ENCODE peak calls at places on chromosomes 7 and 10, in eight cellular contexts. One of them, this sample, is unnamed. For H3K4me1, the result is how much of the 10 kb centered on the place peaks cover.

GRCh38 chr10:653991-654646 is 35.3 kb downstream of the DIP2C start:
- DNase-seq in A549: no peak
- DNase-seq in tibial artery: no peak
- DNase-seq in cardiac muscle cell: peak
- DNase-seq in GM23338: no peak
- DNase-seq in lower lobe of right lung: no peak
- DNase-seq in spleen: no peak
- DNase-seq in fibroblast of lung: peak
- DNase-seq in this sample: peak

GRCh38 chr7:80819503-80819902 is 99.3 kb downstream of the SEMA3C start:
- DNase-seq in GM23338: no peak
- DNase-seq in lower lobe of right lung: no peak
- DNase-seq in fibroblast of lung: no peak
- DNase-seq in A549: no peak
- DNase-seq in spleen: no peak
- DNase-seq in cardiac muscle cell: no peak
- DNase-seq in tibial artery: no peak
- DNase-seq in this sample: no peak

GRCh38 chr7:104979167-104979841 is 34.7 kb upstream of the KMT2E start:
- DNase-seq in spleen: no peak
- DNase-seq in fibroblast of lung: peak
- DNase-seq in lower lobe of right lung: no peak
- DNase-seq in GM23338: peak
- DNase-seq in tibial artery: peak
- DNase-seq in A549: no peak
- DNase-seq in cardiac muscle cell: peak
- DNase-seq in this sample: no peak

GRCh38 chr7:127486654-127487053 is 94.1 kb upstream of the ZNF800 start:
- DNase-seq in lower lobe of right lung: no peak
- DNase-seq in spleen: no peak
- DNase-seq in cardiac muscle cell: no peak
- DNase-seq in GM23338: peak
- DNase-seq in fibroblast of lung: no peak
- DNase-seq in tibial artery: no peak
- DNase-seq in A549: no peak
- DNase-seq in this sample: no peak

GRCh38 chr7:108598153-108598552 is 28.5 kb downstream of the DNAJB9 start:
- DNase-seq in A549: no peak
- DNase-seq in lower lobe of right lung: no peak
- DNase-seq in GM23338: peak
- DNase-seq in tibial artery: no peak
- DNase-seq in cardiac muscle cell: no peak
- DNase-seq in spleen: no peak
- DNase-seq in fibroblast of lung: no peak
- DNase-seq in this sample: no peak

GRCh38 chr7:98281757-98282652 is 519 bp downstream of the BRI3 start:
- DNase-seq in tibial artery: no peak
- DNase-seq in A549: no peak
- DNase-seq in cardiac muscle cell: no peak
- DNase-seq in lower lobe of right lung: peak
- DNase-seq in fibroblast of lung: no peak
- DNase-seq in spleen: peak
- DNase-seq in GM23338: peak
- DNase-seq in this sample: peak

GRCh38 chr7:139422126-139422525 is 61.3 kb downstream of the KLRG2 start:
- DNase-seq in A549: no peak
- DNase-seq in lower lobe of right lung: no peak
- DNase-seq in cardiac muscle cell: no peak
- DNase-seq in GM23338: no peak
- DNase-seq in fibroblast of lung: no peak
- DNase-seq in tibial artery: no peak
- DNase-seq in spleen: no peak
- DNase-seq in this sample: no peak

GRCh38 chr10:70940834-70941568 is 52.6 kb upstream of the PCBD1 start:
- DNase-seq in tibial artery: no peak
- DNase-seq in fibroblast of lung: peak
- DNase-seq in cardiac muscle cell: peak
- DNase-seq in GM23338: no peak
- DNase-seq in spleen: no peak
- DNase-seq in A549: no peak
- DNase-seq in lower lobe of right lung: no peak
- DNase-seq in this sample: peak

GRCh38 chr10:68501691-68502090 is 25.6 kb downstream of the SLC25A16 start:
- DNase-seq in lower lobe of right lung: no peak
- DNase-seq in A549: no peak
- DNase-seq in spleen: no peak
- DNase-seq in GM23338: no peak
- DNase-seq in tibial artery: no peak
- DNase-seq in cardiac muscle cell: no peak
- DNase-seq in fibroblast of lung: no peak
- DNase-seq in this sample: no peak

DNA sequence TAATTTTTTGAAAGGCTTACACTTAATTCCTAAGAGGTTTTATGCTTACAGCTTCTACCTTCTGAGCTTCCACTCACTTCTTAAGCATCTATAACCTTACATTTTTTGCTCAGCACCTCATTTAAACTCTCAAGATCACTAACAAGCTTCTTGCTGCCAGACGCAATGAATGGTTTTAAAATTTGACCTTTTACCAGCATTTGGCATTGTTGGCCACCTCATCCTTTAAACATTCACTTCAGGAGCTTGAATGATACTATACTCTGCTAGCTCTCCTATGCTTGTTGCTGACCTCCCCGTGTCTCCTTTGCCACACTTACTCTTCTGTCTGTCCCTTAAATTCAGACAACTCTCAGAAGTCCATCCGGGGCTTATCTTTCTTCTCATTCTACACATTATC is 37.7 kb upstream of the ODAD2 start:
- DNase-seq in fibroblast of lung: peak
- DNase-seq in lower lobe of right lung: no peak
- DNase-seq in A549: no peak
- DNase-seq in spleen: no peak
- DNase-seq in tibial artery: no peak
- DNase-seq in GM23338: no peak
- DNase-seq in cardiac muscle cell: no peak
- DNase-seq in this sample: no peak
- TF ChIP-seq CTCF in fibroblast of lung: no peak
- TF ChIP-seq CTCF in lower lobe of right lung: no peak
- TF ChIP-seq CTCF in A549: no peak
- TF ChIP-seq CTCF in spleen: no peak
- TF ChIP-seq CTCF in tibial artery: no peak
- TF ChIP-seq CTCF in GM23338: no peak
- TF ChIP-seq CTCF in cardiac muscle cell: no peak
- TF ChIP-seq CTCF in this sample: no peak

GRCh38 chr7:93948106-93948505 is 26.6 kb downstream of the GNG11 start:
- DNase-seq in cardiac muscle cell: peak
- DNase-seq in lower lobe of right lung: no peak
- DNase-seq in spleen: no peak
- DNase-seq in GM23338: no peak
- DNase-seq in tibial artery: no peak
- DNase-seq in fibroblast of lung: peak
- DNase-seq in A549: no peak
- DNase-seq in this sample: no peak

GRCh38 chr7:93945756-93946540 is 24.4 kb downstream of the GNG11 start:
- DNase-seq in spleen: no peak
- DNase-seq in fibroblast of lung: peak
- DNase-seq in lower lobe of right lung: no peak
- DNase-seq in GM23338: no peak
- DNase-seq in cardiac muscle cell: peak
- DNase-seq in tibial artery: no peak
- DNase-seq in A549: no peak
- DNase-seq in this sample: no peak

GRCh38 chr7:93945083-93945482 is 23.5 kb downstream of the GNG11 start:
- DNase-seq in cardiac muscle cell: no peak
- DNase-seq in spleen: no peak
- DNase-seq in A549: no peak
- DNase-seq in GM23338: no peak
- DNase-seq in lower lobe of right lung: no peak
- DNase-seq in fibroblast of lung: no peak
- DNase-seq in tibial artery: no peak
- DNase-seq in this sample: no peak

GRCh38 chr7:93948873-93949272 is 27.3 kb downstream of the GNG11 start:
- DNase-seq in cardiac muscle cell: no peak
- DNase-seq in A549: no peak
- DNase-seq in GM23338: no peak
- DNase-seq in spleen: no peak
- DNase-seq in tibial artery: no peak
- DNase-seq in lower lobe of right lung: no peak
- DNase-seq in fibroblast of lung: no peak
- DNase-seq in this sample: no peak

GRCh38 chr7:93949468-93949867 is 27.9 kb downstream of the GNG11 start:
- DNase-seq in lower lobe of right lung: no peak
- DNase-seq in tibial artery: no peak
- DNase-seq in fibroblast of lung: peak
- DNase-seq in cardiac muscle cell: peak
- DNase-seq in GM23338: no peak
- DNase-seq in spleen: no peak
- DNase-seq in A549: peak
- DNase-seq in this sample: no peak
- H3K27ac ChIP-seq in lower lobe of right lung: no peak
- H3K27ac ChIP-seq in tibial artery: no peak
- H3K27ac ChIP-seq in fibroblast of lung: no peak
- H3K27ac ChIP-seq in cardiac muscle cell: no peak
- H3K27ac ChIP-seq in GM23338: no peak
- H3K27ac ChIP-seq in spleen: no peak
- H3K27ac ChIP-seq in A549: peak
- H3K27ac ChIP-seq in this sample: no peak

GRCh38 chr10:104327745-104328635 is 10.3 kb downstream of the ITPRIP start:
- DNase-seq in fibroblast of lung: peak
- DNase-seq in spleen: peak
- DNase-seq in A549: no peak
- DNase-seq in lower lobe of right lung: peak
- DNase-seq in GM23338: peak
- DNase-seq in cardiac muscle cell: peak
- DNase-seq in tibial artery: no peak
- DNase-seq in this sample: peak

GRCh38 chr10:104329754-104330153 is 8.5 kb downstream of the ITPRIP start:
- DNase-seq in spleen: peak
- DNase-seq in fibroblast of lung: peak
- DNase-seq in GM23338: no peak
- DNase-seq in cardiac muscle cell: peak
- DNase-seq in lower lobe of right lung: no peak
- DNase-seq in A549: no peak
- DNase-seq in tibial artery: no peak
- DNase-seq in this sample: peak

GRCh38 chr10:104328636-104328915 is 9.7 kb downstream of the ITPRIP start:
- DNase-seq in cardiac muscle cell: no peak
- DNase-seq in lower lobe of right lung: no peak
- DNase-seq in GM23338: no peak
- DNase-seq in tibial artery: no peak
- DNase-seq in spleen: no peak
- DNase-seq in fibroblast of lung: no peak
- DNase-seq in A549: no peak
- DNase-seq in this sample: no peak

GRCh38 chr10:104330168-104331117 is 7.8 kb downstream of the ITPRIP start:
- DNase-seq in spleen: peak
- DNase-seq in GM23338: no peak
- DNase-seq in fibroblast of lung: peak
- DNase-seq in tibial artery: peak
- DNase-seq in cardiac muscle cell: peak
- DNase-seq in lower lobe of right lung: no peak
- DNase-seq in A549: no peak
- DNase-seq in this sample: no peak

DNA sequence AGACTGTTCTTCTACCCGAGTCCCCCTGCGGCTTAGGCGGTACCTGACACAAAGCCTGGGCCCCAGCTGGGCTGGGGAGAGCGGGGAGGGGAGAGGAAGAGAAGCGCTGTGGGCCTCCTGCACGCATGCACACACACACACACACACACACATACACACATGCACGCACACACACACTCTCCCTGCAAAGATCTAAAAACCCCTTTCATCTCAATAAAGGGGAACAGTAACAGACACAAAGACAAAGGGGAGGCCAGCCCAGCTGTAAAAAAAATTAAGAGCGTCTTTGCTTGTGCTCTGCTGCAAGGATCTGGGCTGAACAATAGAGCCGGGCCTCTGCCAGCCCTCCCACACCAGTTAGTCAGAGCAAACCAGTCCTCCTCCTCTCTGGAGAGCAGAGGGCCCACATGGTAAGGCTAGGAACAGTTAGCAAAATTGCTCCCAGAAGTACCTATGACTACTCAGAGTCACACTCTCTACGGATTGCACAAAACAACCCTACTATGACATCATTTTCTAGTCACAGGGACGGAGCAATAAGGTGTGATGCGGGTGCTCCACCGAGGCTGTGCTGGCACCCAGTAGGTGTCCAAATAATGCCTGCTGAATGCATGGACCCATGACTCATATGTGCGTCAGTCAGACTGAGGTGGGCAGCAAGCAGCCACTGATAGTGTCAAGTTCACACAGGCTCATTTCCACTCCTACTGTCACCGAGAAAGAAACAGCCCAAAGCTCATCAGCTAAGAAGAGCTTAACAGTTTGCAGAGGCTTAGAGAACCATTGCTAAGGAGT is 9.2 kb downstream of the ITPRIP start:
- DNase-seq in lower lobe of right lung: peak
- DNase-seq in spleen: peak
- DNase-seq in fibroblast of lung: peak
- DNase-seq in A549: peak
- DNase-seq in GM23338: peak
- DNase-seq in cardiac muscle cell: peak
- DNase-seq in tibial artery: peak
- DNase-seq in this sample: no peak
- H3K4me1 ChIP-seq in lower lobe of right lung: half or more
- H3K4me1 ChIP-seq in spleen: half or more
- H3K4me1 ChIP-seq in fibroblast of lung: half or more
- H3K4me1 ChIP-seq in A549: half or more
- H3K4me1 ChIP-seq in GM23338: half or more
- H3K4me1 ChIP-seq in cardiac muscle cell: half or more
- H3K4me1 ChIP-seq in tibial artery: under half
- H3K4me1 ChIP-seq in this sample: under half

DNA sequence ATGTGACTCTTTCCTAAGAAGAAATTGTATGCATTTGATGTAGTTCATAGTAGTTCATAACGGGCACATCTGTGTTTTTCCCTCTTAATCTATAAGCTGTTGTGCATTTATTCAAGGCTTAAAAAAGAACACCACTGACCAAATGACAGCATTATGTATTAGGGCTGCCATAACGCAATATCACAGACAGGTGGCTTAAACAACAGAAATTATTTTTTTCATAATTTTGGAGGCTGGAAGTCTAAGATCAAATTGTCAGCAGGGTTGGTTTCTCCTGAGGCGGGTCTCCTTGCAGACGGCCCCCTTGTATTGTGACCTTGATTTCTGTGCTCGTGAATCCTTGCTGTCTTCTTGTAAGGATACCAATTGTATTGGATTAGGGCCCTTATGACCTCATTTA is 627 bp upstream of the SSMEM1 start:
- DNase-seq in tibial artery: no peak
- DNase-seq in fibroblast of lung: no peak
- DNase-seq in GM23338: no peak
- DNase-seq in cardiac muscle cell: no peak
- DNase-seq in A549: no peak
- DNase-seq in spleen: no peak
- DNase-seq in lower lobe of right lung: no peak
- DNase-seq in this sample: no peak
- TF ChIP-seq CTCF in tibial artery: no peak
- TF ChIP-seq CTCF in fibroblast of lung: no peak
- TF ChIP-seq CTCF in GM23338: no peak
- TF ChIP-seq CTCF in cardiac muscle cell: no peak
- TF ChIP-seq CTCF in A549: no peak
- TF ChIP-seq CTCF in spleen: no peak
- TF ChIP-seq CTCF in lower lobe of right lung: no peak
- TF ChIP-seq CTCF in this sample: no peak

GRCh38 chr7:47970750-47971149 is 8.7 kb downstream of the HUS1 start:
- DNase-seq in A549: no peak
- DNase-seq in lower lobe of right lung: no peak
- DNase-seq in cardiac muscle cell: no peak
- DNase-seq in tibial artery: no peak
- DNase-seq in GM23338: no peak
- DNase-seq in fibroblast of lung: no peak
- DNase-seq in spleen: no peak
- DNase-seq in this sample: no peak
- H3K27ac ChIP-seq in A549: no peak
- H3K27ac ChIP-seq in lower lobe of right lung: peak
- H3K27ac ChIP-seq in cardiac muscle cell: no peak
- H3K27ac ChIP-seq in tibial artery: no peak
- H3K27ac ChIP-seq in GM23338: no peak
- H3K27ac ChIP-seq in fibroblast of lung: no peak
- H3K27ac ChIP-seq in spleen: peak
- H3K27ac ChIP-seq in this sample: peak